ENCODE peak calls at places on chromosome 11, in five cellular contexts. W is NCI-H510A treated with DMSO at 0.1 percent for 48 hours, L is HFF-Myc, K is SHP77, I is lung. Q is an unnamed sample.

GRCh38 chr11:116641561-116642045 is 131.2 kb downstream of the BUD13 start:
- DNase-seq in L (no peak), I (peak), W (peak), K (peak), Q (no peak)

GRCh38 chr11:11215944-11216343 is 137.1 kb downstream of the CSNK2A3 start:
- DNase-seq in W (peak), I (no peak), K (no peak), L (no peak), Q (no peak)

GRCh38 chr11:130601141-130601540 is 152.7 kb downstream of the ADAMTS15 start:
- DNase-seq in W (no peak), L (no peak), K (no peak), I (no peak), Q (peak)

GRCh38 chr11:132717824-132718223 is 814.5 kb downstream of the OPCML start:
- DNase-seq in L (no peak), K (no peak), W (no peak), I (no peak), Q (no peak)

GRCh38 chr11:115430345-115430744 is 73.9 kb downstream of the CADM1 start:
- DNase-seq in K (no peak), W (peak), I (no peak), L (no peak), Q (no peak)

GRCh38 chr11:76048763-76049162 is 157.5 kb downstream of the WNT11 start:
- DNase-seq in I (no peak), K (peak), W (peak), L (no peak), Q (no peak)

GRCh38 chr11:112455791-112456190 is 195.1 kb upstream of the PLET1 start:
- DNase-seq in I (no peak), L (no peak), W (no peak), K (no peak), Q (no peak)

GRCh38 chr11:35629914-35630313 is 11.7 kb downstream of the FJX1 start:
- DNase-seq in W (no peak), I (peak), K (no peak), L (peak), Q (no peak)